ENCODE peak calls at places on chromosomes 5 and 9, in seven cellular contexts. R is pancreas, X is SK-N-SH, A is spleen, I is brain microvascular endothelial cell, T is BE2C, G is ovary. F is an unnamed sample. For H3K36me3, the result is how much of the 10 kb centered on the place peaks cover.

GRCh38 chr9:128912270-128912853 is 8.4 kb upstream of the PHYHD1 start:
- DNase-seq in T (no peak), I (peak), G (no peak), X (no peak), A (no peak), R (no peak), F (no peak)

GRCh38 chr5:33067291-33067690 is 356.2 kb downstream of the NPR3 start:
- DNase-seq in I (no peak), R (no peak), X (no peak), G (no peak), T (no peak), A (no peak), F (no peak)

GRCh38 chr9:122346478-122347347 is 24.1 kb upstream of the PTGS1 start:
- DNase-seq in A (peak), R (peak), X (peak), T (peak), I (no peak), G (no peak), F (no peak)

GRCh38 chr5:177027665-177028064 is 5.2 kb downstream of the ZNF346 start:
- DNase-seq in X (no peak), I (no peak), G (no peak), T (no peak), R (no peak), A (no peak), F (no peak)

GRCh38 chr5:119578937-119579336 is 50.4 kb upstream of the FAM170A start:
- DNase-seq in X (no peak), A (no peak), T (peak), I (peak), R (peak), G (no peak), F (peak)

GRCh38 chr5:59598547-59598874 is 295.0 kb downstream of the PDE4D start:
- DNase-seq in R (no peak), A (no peak), I (no peak), G (no peak), T (no peak), X (no peak), F (no peak)

GRCh38 chr9:37994639-37995347 is 74.2 kb downstream of the SHB start:
- DNase-seq in I (peak), A (peak), G (no peak), R (peak), T (peak), X (peak), F (peak)

GRCh38 chr5:6783787-6784186 is 70.6 kb downstream of the TENT4A start:
- DNase-seq in I (no peak), X (no peak), R (no peak), T (no peak), G (no peak), A (no peak), F (no peak)

GRCh38 chr5:41636605-41637004 is 126.2 kb upstream of the PLCXD3 start:
- DNase-seq in A (no peak), R (no peak), G (no peak), I (peak), X (peak), T (peak), F (no peak)

GRCh38 chr5:145803617-145804016 is 31.5 kb downstream of the PRELID2 start:
- DNase-seq in R (no peak), X (no peak), G (no peak), T (no peak), I (no peak), A (no peak), F (no peak)

GRCh38 chr5:62306494-62307363 is 723 bp downstream of the KIF2A start:
- DNase-seq in I (peak), X (peak), G (no peak), R (no peak), A (peak), T (peak), F (peak)

GRCh38 chr9:136151214-136151804 is 32.6 kb upstream of the TMEM250 start:
- DNase-seq in A (no peak), G (no peak), T (peak), X (no peak), R (no peak), I (no peak), F (no peak)

GRCh38 chr5:157994271-157994691 is 135.3 kb upstream of the CLINT1 start:
- DNase-seq in R (no peak), G (no peak), I (no peak), X (no peak), T (no peak), A (no peak), F (no peak)

GRCh38 chr5:150258126-150258525 is 31.4 kb downstream of the CAMK2A start:
- DNase-seq in G (no peak), A (no peak), T (no peak), X (no peak), I (peak), R (no peak), F (no peak)

GRCh38 chr5:145989428-145989827 is 53.0 kb downstream of the SH3RF2 start:
- DNase-seq in T (no peak), G (no peak), R (no peak), I (peak), A (no peak), X (no peak), F (no peak)

GRCh38 chr5:179858241-179858585 is 404 bp downstream of the MRNIP start:
- DNase-seq in R (peak), I (no peak), A (peak), T (peak), G (no peak), X (peak), F (peak)

GRCh38 chr5:55991768-55992486 is 2.8 kb downstream of the IL6ST start:
- DNase-seq in A (no peak), G (no peak), R (no peak), X (no peak), T (no peak), I (no peak), F (no peak)

GRCh38 chr9:132042324-132042723 is 37.3 kb downstream of the MED27 start:
- DNase-seq in G (no peak), X (no peak), T (no peak), R (no peak), I (peak), A (no peak), F (no peak)

GRCh38 chr9:128523199-128523925 is 18.8 kb downstream of the GLE1 start:
- DNase-seq in G (peak), I (peak), X (peak), A (no peak), T (peak), R (no peak), F (no peak)

GRCh38 chr9:117704024-117704575 is at the start of gene TLR4:
- DNase-seq in R (peak), I (peak), G (peak), A (peak), X (no peak), T (peak), F (peak)

GRCh38 chr5:159905496-159905895 is 10.8 kb upstream of the ADRA1B start:
- DNase-seq in I (peak), T (no peak), G (no peak), A (no peak), X (no peak), R (no peak), F (no peak)

GRCh38 chr9:121943463-121943862 is 149.6 kb downstream of the TTLL11 start:
- DNase-seq in A (no peak), R (no peak), T (no peak), I (no peak), X (no peak), G (no peak), F (no peak)

GRCh38 chr5:96662725-96663513 is 743 bp downstream of the CAST start:
- DNase-seq in R (peak), G (peak), X (peak), I (peak), T (peak), A (peak), F (peak)
- TF ChIP-seq CTCF in R (no peak), G (no peak), X (no peak), I (peak), T (no peak), A (no peak), F (no peak)

GRCh38 chr9:120855827-120856636 is 13.3 kb upstream of the PSMD5 start:
- DNase-seq in T (no peak), A (no peak), X (no peak), I (no peak), R (no peak), G (no peak), F (no peak)

GRCh38 chr9:120857481-120857880 is 14.8 kb upstream of the PSMD5 start:
- DNase-seq in X (no peak), I (no peak), R (no peak), G (no peak), A (peak), T (no peak), F (no peak)

GRCh38 chr9:120854596-120855327 is 12.0 kb upstream of the PSMD5 start:
- DNase-seq in T (no peak), X (no peak), R (no peak), I (no peak), A (no peak), G (no peak), F (no peak)

GRCh38 chr9:120857902-120858301 is 15.2 kb upstream of the PSMD5 start:
- DNase-seq in X (no peak), T (no peak), R (no peak), I (no peak), A (no peak), G (no peak), F (no peak)

GRCh38 chr9:120856700-120857099 is 14.0 kb upstream of the PSMD5 start:
- DNase-seq in A (no peak), G (no peak), I (no peak), T (no peak), R (peak), X (no peak), F (no peak)
- H3K36me3 ChIP-seq in A (under half), G (under half), I (under half), T (under half), R (under half), X (under half), F (under half)

GRCh38 chr5:54062958-54063357 is 247.4 kb downstream of the ARL15 start:
- DNase-seq in X (no peak), G (no peak), A (no peak), T (no peak), I (peak), R (no peak), F (no peak)

GRCh38 chr5:54063817-54064216 is 246.6 kb downstream of the ARL15 start:
- DNase-seq in R (no peak), I (peak), A (no peak), X (no peak), G (no peak), T (no peak), F (no peak)

DNA sequence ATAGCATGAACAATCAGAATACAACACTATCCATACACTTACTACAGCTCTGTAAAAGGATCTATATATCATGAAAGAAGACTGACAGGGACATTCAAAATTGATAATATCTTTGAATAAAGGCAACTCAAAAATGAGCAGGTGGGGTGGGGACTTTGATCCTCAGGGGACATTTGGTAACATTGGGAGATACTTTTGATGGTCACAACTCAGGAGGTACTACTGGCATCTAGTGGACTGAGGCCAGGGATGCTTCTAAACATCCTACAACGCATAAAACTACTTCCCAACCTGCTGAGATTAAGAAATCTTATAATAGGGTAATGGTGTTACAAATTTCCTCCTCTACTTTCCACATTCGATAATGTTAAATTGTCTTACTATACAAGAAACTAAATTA is 243.9 kb downstream of the ARL15 start:
- DNase-seq in A (no peak), R (no peak), X (no peak), G (no peak), T (no peak), I (no peak), F (no peak)
- TF ChIP-seq CTCF in A (no peak), R (no peak), X (peak), G (no peak), T (no peak), I (peak), F (no peak)

GRCh38 chr5:126455728-126456127 is 32.5 kb downstream of the GRAMD2B start:
- DNase-seq in X (no peak), G (no peak), I (no peak), R (no peak), A (no peak), T (no peak), F (no peak)
- H3K36me3 ChIP-seq in X (under half), G (under half), I (under half), R (under half), A (under half), T (under half), F (under half)

GRCh38 chr9:3181049-3181953 is 337.4 kb upstream of the PUM3 start:
- DNase-seq in A (no peak), X (peak), G (no peak), T (peak), R (peak), I (no peak), F (peak)
- TF ChIP-seq CTCF in A (no peak), X (peak), G (no peak), T (peak), R (peak), I (peak), F (peak)

DNA sequence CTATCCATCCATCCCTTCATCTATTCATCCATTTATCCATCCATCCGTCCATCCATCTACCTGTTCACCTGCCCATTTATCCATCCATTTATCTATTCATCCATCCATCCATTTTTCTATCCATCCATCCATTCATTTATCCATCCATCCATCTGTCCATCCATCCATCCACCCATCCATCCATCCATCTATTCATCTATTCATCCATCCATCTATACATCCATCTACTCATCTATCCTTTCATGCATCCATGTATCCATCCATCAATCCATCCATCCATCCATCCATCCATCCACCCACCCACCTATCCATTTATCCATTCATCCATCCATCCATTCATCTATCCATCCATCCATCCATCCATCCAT is 10.8 kb downstream of the COL27A1 start:
- DNase-seq in G (no peak), I (no peak), R (no peak), X (no peak), T (no peak), A (no peak), F (no peak)
- H3K36me3 ChIP-seq in G (under half), I (under half), R (under half), X (under half), T (under half), A (under half), F (under half)

DNA sequence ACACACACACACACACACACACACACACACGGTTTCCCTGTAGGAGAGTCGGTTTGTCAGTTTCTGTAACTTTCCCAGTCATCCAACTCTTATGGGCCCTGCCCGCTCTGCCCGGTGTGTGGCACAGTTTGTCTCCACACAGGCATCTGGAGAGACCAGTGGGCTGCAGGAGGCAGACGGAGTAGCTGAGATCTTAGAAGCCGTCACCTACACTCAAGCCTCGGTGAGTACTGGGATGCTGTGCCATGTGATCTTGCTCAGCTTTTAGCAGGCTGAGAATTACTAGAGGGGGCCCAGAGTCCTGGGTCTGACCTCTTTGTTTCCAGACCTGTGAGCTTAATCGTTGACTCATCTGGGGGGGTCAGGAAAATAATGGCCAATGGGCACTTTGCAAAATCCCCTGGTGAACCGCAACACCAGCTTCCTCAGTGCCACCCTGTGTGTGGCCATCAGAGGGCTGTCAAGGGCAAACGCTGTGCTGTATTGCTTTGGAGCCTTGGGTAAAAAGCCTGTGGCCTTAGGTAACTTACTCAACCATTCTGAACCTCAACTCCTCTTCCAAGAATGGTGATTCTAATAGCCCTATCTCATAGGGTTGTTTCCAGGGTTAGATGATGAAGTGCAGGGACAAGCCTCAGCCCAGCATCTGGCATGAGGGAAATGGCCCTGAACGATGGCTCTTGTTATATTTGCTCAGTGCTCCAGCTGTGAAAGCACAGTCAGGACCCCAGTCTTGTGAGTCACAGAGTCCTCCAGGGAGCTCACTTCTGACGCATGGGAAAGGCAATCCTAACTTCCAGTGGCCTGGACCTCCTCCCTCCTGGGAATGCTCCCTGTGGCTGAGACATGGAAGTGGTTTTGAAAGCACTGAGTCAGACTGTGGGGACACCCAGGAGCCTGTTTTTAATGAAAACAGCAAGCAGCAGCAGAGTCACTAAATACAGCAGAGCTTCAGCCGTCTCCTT is 45.6 kb downstream of the COL15A1 start:
- DNase-seq in X (no peak), I (peak), G (no peak), A (no peak), R (peak), T (no peak), F (no peak)
- TF ChIP-seq CTCF in X (peak), I (peak), G (no peak), A (no peak), R (no peak), T (no peak), F (peak)

GRCh38 chr9:32487981-32488380 is 38.0 kb downstream of the RIGI start:
- DNase-seq in G (no peak), I (peak), T (no peak), X (no peak), A (no peak), R (no peak), F (no peak)

GRCh38 chr9:32486839-32487562 is 39.0 kb downstream of the RIGI start:
- DNase-seq in T (no peak), I (peak), R (no peak), X (no peak), A (no peak), G (no peak), F (no peak)

DNA sequence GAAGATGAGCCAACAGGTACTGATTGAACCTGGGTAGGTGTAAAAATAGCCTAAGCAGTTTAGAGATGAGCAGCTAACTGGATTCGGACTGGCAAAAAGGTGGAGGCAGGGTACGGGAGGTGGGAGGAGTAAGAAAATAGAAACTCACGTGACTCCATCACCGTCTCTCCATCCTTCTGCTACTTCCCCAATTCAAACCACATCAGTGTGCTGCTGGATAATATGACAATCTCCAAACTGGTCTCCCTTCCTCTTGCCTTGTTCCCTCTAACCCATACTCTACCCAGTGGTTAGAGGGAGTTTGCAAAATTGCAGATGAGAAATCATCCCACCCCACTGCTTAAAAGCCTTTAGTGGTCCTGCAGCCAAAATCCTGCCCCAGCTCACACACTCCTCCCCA is 42.7 kb downstream of the RIGI start:
- DNase-seq in R (no peak), A (no peak), G (no peak), T (no peak), I (no peak), X (no peak), F (no peak)
- H3K36me3 ChIP-seq in R (half or more), A (half or more), G (under half), T (under half), I (half or more), X (under half), F (under half)

DNA sequence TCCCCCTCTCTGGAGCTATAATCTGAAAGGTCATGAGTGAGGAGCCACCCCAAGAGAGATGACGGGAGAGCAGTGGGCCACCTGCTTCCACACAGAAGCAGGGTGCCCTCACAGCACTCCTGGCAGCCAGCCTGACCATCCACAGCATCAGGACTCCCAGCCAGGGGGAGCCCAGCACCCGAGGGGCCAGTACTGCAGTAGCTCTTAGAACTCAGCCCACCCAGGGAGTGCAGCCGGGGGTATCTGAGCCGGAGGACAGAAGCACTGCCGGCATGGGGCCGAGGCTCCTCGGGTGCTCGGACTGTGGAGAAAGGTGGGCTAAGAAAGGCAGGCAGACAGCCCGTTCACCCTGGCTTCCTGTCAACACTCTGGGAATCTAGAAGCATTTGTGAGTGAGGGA is 25.7 kb upstream of the ASPN start:
- DNase-seq in R (no peak), X (peak), A (no peak), G (peak), T (no peak), I (no peak), F (no peak)
- TF ChIP-seq CTCF in R (no peak), X (no peak), A (no peak), G (no peak), T (no peak), I (peak), F (no peak)